ENCODE peak calls at places on chromosome 1, in eight cellular contexts. O is fibroblast of lung; V is MM.1S; F is ovary; E is CD4-positive, alpha-beta T cell; D is sigmoid colon; M is substantia nigra; U is left ventricle myocardium inferior. Q is an unnamed sample.

GRCh38 chr1:224851850-224852261 is 77.6 kb upstream of the DNAH14 start:
- DNase-seq in U (no peak), D (no peak), M (no peak), E (no peak), V (no peak), O (no peak), F (no peak), Q (no peak)

GRCh38 chr1:7360526-7360925 is 410.6 kb upstream of the VAMP3 start:
- DNase-seq in V (no peak), M (no peak), U (no peak), D (no peak), F (no peak), O (no peak), E (no peak), Q (no peak)

GRCh38 chr1:227944066-227944930 is 3.4 kb downstream of the WNT9A start:
- DNase-seq in E (no peak), U (peak), M (no peak), O (peak), D (peak), F (no peak), V (no peak), Q (peak)

GRCh38 chr1:186896211-186896610 is 67.5 kb downstream of the PLA2G4A start:
- DNase-seq in M (no peak), V (no peak), D (no peak), F (no peak), O (peak), U (no peak), E (no peak), Q (no peak)

GRCh38 chr1:64282353-64282752 is 78.9 kb downstream of the UBE2U start:
- DNase-seq in M (peak), V (no peak), U (no peak), E (no peak), D (no peak), F (no peak), O (no peak), Q (no peak)

GRCh38 chr1:1610796-1611597 is 4.3 kb upstream of the MIB2 start:
- DNase-seq in D (no peak), M (no peak), V (no peak), E (no peak), O (no peak), U (no peak), F (peak), Q (peak)

GRCh38 chr1:235012436-235013210 is 116.0 kb downstream of the TOMM20 start:
- DNase-seq in U (no peak), E (no peak), F (no peak), O (no peak), V (no peak), M (no peak), D (no peak), Q (no peak)

GRCh38 chr1:99599678-99600175 is 46.2 kb upstream of the PALMD start:
- DNase-seq in E (no peak), V (no peak), M (no peak), O (peak), U (peak), F (peak), D (no peak), Q (peak)

GRCh38 chr1:96116707-96117106 is 604.9 kb upstream of the PTBP2 start:
- DNase-seq in O (peak), M (no peak), E (no peak), D (no peak), U (no peak), V (no peak), F (no peak), Q (no peak)

GRCh38 chr1:192852001-192852400 is 43.2 kb downstream of the RGS2 start:
- DNase-seq in U (no peak), V (no peak), F (no peak), D (no peak), O (no peak), E (no peak), M (no peak), Q (no peak)

GRCh38 chr1:37930246-37931142 is 16.4 kb downstream of the INPP5B start:
- DNase-seq in O (peak), V (no peak), E (no peak), M (no peak), F (no peak), D (peak), U (peak), Q (no peak)

GRCh38 chr1:53270107-53270506 is 31.8 kb upstream of the MAGOH start:
- DNase-seq in D (no peak), M (no peak), O (no peak), E (no peak), U (no peak), F (no peak), V (no peak), Q (no peak)

GRCh38 chr1:26275580-26276431 is 4.1 kb upstream of the SH3BGRL3 start:
- DNase-seq in U (peak), F (peak), V (peak), M (peak), D (peak), E (peak), O (peak), Q (peak)

GRCh38 chr1:6303397-6304012 is 42.6 kb upstream of the GPR153 start:
- DNase-seq in V (no peak), E (no peak), M (no peak), D (no peak), O (peak), F (no peak), U (no peak), Q (peak)

GRCh38 chr1:67582625-67583461 is 102.2 kb upstream of the GADD45A start:
- DNase-seq in D (no peak), V (no peak), F (peak), E (no peak), M (no peak), O (peak), U (no peak), Q (no peak)

GRCh38 chr1:151689494-151689893 is 27.1 kb downstream of the CELF3 start:
- DNase-seq in O (no peak), F (no peak), V (no peak), U (no peak), M (no peak), D (no peak), E (no peak), Q (no peak)

GRCh38 chr1:147272042-147272441 is 29.6 kb downstream of the CHD1L start:
- DNase-seq in U (no peak), V (no peak), M (no peak), D (no peak), O (no peak), E (no peak), F (no peak), Q (no peak)

GRCh38 chr1:213135572-213135971 is 84.5 kb downstream of the RPS6KC1 start:
- DNase-seq in E (no peak), D (no peak), V (no peak), F (no peak), U (no peak), M (no peak), O (peak), Q (no peak)

GRCh38 chr1:43763497-43763973 is 56.2 kb downstream of the ST3GAL3 start:
- DNase-seq in U (peak), M (peak), O (peak), D (peak), E (peak), V (peak), F (peak), Q (no peak)

GRCh38 chr1:10724511-10724910 is 71.9 kb downstream of the CASZ1 start:
- DNase-seq in U (no peak), F (no peak), V (no peak), D (no peak), M (no peak), E (no peak), O (no peak), Q (no peak)

GRCh38 chr1:10723317-10723716 is 73.1 kb downstream of the CASZ1 start:
- DNase-seq in E (no peak), O (no peak), U (no peak), F (no peak), D (no peak), M (no peak), V (no peak), Q (peak)

GRCh38 chr1:10726355-10726754 is 70.1 kb downstream of the CASZ1 start:
- DNase-seq in E (no peak), O (no peak), F (no peak), M (peak), D (peak), U (peak), V (no peak), Q (peak)

GRCh38 chr1:10724052-10724494 is 72.4 kb downstream of the CASZ1 start:
- DNase-seq in D (peak), O (peak), F (no peak), V (no peak), E (no peak), M (no peak), U (peak), Q (no peak)

DNA sequence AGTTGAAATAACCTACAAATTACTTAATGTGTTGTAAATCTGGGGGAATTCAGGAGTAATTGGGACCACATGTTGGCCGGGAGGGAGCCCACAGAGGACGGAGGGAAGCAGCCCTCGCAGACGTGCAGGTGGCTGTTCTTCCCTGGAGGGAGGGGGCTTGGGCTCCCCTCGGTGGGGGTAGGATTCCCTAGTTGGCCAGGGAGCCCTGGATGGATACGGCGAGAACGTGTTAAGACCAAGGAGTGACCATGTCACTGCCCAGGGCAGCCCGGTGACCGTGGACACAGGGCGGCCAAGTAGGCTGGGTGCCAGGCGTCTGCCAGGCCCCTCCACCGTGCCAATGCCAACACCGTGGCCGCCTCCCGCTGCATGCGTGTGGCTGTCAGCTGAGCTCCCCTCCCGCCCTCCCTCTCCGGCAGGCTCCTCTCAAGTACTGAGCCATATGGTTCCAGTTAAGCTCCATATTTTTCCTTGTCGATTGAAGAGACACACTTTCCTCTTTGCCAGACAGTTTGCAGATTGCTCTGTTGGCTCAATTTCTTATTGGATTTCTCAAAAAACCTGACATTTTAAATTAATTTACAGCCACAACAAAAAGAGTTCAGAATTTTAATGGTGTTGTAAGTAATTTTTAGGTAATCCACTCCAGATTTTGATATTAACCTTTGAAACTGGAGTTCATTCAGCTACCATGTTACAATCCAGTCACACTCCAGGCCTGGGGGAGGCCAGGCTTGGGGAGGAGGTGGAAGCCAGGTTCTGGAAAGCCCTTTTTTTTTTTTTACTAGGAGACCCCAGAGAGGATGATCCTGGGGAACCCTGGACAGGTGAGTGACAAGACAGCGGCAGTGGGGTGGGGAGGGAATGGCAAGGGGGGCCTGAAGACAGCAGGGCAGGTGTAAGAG is 71.2 kb downstream of the CASZ1 start:
- DNase-seq in F (no peak), D (peak), O (peak), U (peak), M (no peak), E (no peak), V (no peak), Q (no peak)
- H3K27ac ChIP-seq in F (no peak), D (peak), O (no peak), U (peak), M (no peak), E (no peak), V (no peak), Q (peak)

DNA sequence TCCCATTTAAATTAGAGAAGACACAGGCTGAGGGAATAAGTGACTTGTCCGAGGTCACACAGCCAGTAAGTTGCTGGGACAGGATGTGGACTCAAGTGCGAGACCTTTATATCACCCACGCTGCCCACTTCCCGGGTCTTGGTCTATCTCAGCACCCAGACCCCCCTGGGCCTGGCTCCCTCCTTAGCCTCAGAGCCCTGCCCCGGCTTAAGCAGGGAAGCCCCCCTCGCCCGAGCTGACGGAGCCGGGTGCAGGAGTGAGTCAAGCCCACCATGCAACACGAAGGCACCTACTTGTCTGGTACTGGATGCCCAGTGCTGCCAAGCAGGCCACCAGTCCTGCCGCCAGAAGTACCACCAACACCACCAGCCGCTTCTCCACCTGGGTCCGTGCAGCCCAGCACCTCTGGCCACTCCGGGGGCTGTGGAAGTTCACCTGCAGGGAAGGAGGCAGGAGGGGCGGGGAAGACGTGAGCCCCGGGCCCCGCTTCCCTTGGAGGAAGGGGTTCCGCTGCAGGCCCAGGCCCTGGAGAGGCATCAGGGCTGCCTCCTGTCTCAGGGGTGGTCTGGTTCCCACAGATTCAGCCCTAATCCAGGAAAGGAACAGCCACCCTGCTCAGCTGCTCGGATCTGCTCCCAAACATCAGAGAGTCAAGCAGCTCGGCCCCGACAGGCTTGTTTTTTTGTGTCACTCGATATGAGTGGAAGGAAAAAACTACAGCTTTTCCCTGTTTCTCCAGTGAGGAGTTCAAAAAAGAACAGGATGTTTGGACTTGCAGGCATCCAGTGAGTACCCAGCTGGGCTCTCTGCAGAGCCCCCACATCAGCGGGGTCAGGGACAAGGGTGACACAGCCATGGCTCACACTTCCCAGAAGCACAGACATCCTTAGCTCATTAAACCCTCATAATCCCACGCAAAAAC is 11.1 kb downstream of the ECE1 start:
- DNase-seq in O (peak), E (no peak), F (peak), V (no peak), M (no peak), D (no peak), U (no peak), Q (no peak)
- H3K27ac ChIP-seq in O (peak), E (peak), F (peak), V (no peak), M (peak), D (peak), U (peak), Q (peak)

GRCh38 chr1:3092530-3092929 is 23.5 kb downstream of the PRDM16 start:
- DNase-seq in F (no peak), E (no peak), U (no peak), O (no peak), M (no peak), V (no peak), D (no peak), Q (no peak)

GRCh38 chr1:3093928-3094626 is 25.1 kb downstream of the PRDM16 start:
- DNase-seq in U (no peak), D (no peak), M (no peak), V (no peak), E (no peak), F (no peak), O (no peak), Q (no peak)

GRCh38 chr1:3096360-3096759 is 27.4 kb downstream of the PRDM16 start:
- DNase-seq in O (no peak), F (no peak), E (no peak), U (no peak), D (no peak), M (no peak), V (no peak), Q (no peak)

GRCh38 chr1:3097231-3097630 is 28.2 kb downstream of the PRDM16 start:
- DNase-seq in E (no peak), V (no peak), U (no peak), F (no peak), D (no peak), O (no peak), M (no peak), Q (no peak)

GRCh38 chr1:3094863-3095780 is 26.1 kb downstream of the PRDM16 start:
- DNase-seq in U (no peak), M (no peak), V (no peak), D (no peak), F (no peak), O (no peak), E (no peak), Q (no peak)
- H3K27ac ChIP-seq in U (peak), M (no peak), V (no peak), D (no peak), F (no peak), O (no peak), E (no peak), Q (no peak)

DNA sequence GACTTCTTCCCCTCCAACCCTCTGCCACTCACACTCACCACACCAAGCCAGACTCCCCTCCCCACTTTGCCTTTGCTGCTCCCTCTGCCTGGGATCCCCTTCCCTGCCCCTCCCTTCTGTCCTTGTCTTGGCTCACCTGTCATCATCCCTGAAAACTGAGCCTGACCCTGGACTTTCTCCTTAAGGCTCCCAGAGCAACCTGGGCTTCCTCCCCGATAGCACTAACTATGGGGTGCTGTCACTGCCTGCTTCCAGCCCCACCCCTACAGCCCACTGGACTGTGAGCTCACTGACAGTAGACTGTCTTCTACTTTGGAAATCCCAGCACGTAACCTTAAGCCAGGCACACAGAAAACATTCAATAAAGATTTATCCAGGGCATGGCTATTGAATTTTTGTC is 9.5 kb upstream of the CSF1 start:
- DNase-seq in E (no peak), F (no peak), V (no peak), D (no peak), O (no peak), M (no peak), U (no peak), Q (no peak)
- H3K27ac ChIP-seq in E (no peak), F (no peak), V (no peak), D (no peak), O (no peak), M (peak), U (no peak), Q (no peak)

DNA sequence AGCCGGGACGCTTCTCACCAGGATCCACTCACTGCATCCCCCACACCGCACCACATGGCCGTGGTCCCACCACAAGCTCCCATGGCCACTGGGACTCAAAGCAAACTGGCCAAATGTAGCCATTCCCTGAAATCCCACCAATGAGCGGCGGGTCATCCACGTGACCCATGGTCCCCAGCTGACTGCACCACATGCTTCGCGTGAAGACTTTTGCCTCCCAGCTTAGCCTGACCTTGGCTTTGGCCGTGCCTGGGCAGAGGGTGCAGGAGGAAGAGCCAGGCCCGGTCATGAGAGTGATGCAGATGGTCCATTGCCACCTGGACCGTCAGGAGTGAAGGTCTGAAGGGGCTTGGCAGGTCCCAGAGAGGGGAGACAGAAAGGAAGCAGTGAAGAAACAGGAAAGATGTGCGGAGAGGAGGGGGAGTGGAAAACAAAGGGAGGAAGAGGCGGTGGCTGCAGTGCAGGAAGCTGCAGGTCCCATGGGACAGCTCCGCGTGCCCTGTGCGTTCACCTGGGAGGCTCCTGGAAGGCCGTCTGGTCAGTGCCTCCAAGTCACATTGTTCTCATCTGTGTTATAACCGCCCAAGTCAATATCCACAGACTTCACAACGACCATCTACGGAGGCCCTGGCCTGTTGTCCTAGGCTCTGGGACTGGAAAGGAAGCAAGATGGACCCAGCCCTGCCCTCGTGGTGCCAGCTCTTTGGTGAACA is 167.8 kb upstream of the AJAP1 start:
- DNase-seq in E (no peak), V (no peak), D (no peak), U (no peak), F (no peak), O (no peak), M (no peak), Q (no peak)
- H3K27ac ChIP-seq in E (no peak), V (no peak), D (no peak), U (no peak), F (no peak), O (no peak), M (no peak), Q (no peak)

DNA sequence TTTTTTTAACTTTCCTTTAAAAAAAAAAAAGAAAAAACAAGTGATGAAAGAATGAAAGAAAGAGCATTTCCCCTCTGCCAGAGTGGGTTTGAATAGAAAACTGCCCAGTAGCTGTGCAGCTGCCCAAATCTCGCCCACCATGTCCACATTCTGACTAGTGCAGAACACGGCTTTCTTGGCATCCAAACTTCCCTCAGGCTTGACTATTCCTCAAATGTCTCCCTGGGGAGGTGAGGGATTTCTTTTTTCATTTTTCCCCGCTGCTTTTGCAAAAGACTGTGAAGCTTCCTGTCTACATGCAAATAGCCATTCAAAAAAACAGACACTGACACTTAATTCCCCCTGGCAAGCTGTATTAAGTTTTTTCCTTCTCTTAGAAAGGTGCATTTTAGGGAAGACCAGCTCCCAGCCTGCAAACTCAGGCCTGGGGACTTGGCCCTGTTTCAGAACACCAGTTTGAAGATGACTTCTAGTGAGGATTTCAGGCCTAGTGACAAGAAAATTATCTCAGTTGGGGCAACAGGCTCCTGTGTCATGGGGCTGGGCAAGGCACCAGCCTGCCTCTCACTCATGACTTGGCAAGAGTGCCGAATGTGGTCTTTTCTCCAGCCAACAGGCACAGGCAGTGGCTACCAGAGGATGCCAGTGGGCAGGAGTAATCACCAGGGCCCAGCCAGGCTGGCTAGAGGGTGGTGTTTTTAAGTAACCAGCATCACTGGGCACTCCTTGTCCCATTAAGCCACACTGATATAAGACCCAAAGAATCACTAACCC is 178.1 kb upstream of the NFIA start:
- DNase-seq in V (no peak), D (no peak), E (no peak), O (peak), M (peak), U (peak), F (no peak), Q (no peak)
- H3K27ac ChIP-seq in V (no peak), D (peak), E (no peak), O (no peak), M (no peak), U (peak), F (no peak), Q (no peak)

Q was measured in kidney.